ENCODE peak calls at places on chromosomes 7 and 10, in four cellular contexts. O is HepG2, V is GM12878, Q is K562. N is an unnamed sample.

GRCh38 chr10:49075743-49076142 is 39.6 kb downstream of the VSTM4 start:
- DNase-seq in O (no peak), V (no peak), Q (no peak), N (no peak)

GRCh38 chr7:128672927-128673517 is 930 bp downstream of the GARIN1A start:
- DNase-seq in O (no peak), V (no peak), Q (peak), N (peak)

GRCh38 chr7:141276031-141276430 is 202.2 kb downstream of the TMEM178B start:
- DNase-seq in O (no peak), V (no peak), Q (no peak), N (no peak)

GRCh38 chr7:81682873-81683272 is 87.0 kb downstream of the HGF start:
- DNase-seq in O (no peak), V (no peak), Q (no peak), N (no peak)

GRCh38 chr10:116190883-116191282 is 82.1 kb downstream of the GFRA1 start:
- DNase-seq in O (no peak), V (no peak), Q (no peak), N (no peak)

GRCh38 chr10:22537810-22538209 is 176.6 kb downstream of the PIP4K2A start:
- DNase-seq in O (no peak), V (no peak), Q (no peak), N (no peak)

GRCh38 chr10:6953131-6953834 is 373.2 kb upstream of the PRKCQ start:
- DNase-seq in O (no peak), V (no peak), Q (no peak), N (no peak)

GRCh38 chr7:36747969-36748574 is 23.8 kb upstream of the AOAH start:
- DNase-seq in O (no peak), V (no peak), Q (no peak), N (no peak)

GRCh38 chr10:61078542-61078941 is 134.6 kb upstream of the RHOBTB1 start:
- DNase-seq in O (no peak), V (no peak), Q (no peak), N (no peak)

GRCh38 chr10:102280397-102281015 is 35.2 kb downstream of the GBF1 start:
- DNase-seq in O (no peak), V (no peak), Q (no peak), N (no peak)

GRCh38 chr10:43262043-43262901 is 4.6 kb downstream of the RASGEF1A start:
- DNase-seq in O (no peak), V (no peak), Q (no peak), N (peak)

GRCh38 chr7:102313997-102314780 is 27.5 kb downstream of the SH2B2 start:
- DNase-seq in O (no peak), V (no peak), Q (no peak), N (no peak)

GRCh38 chr10:43304687-43305333 is 37.9 kb upstream of the RASGEF1A start:
- DNase-seq in O (no peak), V (no peak), Q (peak), N (peak)

GRCh38 chr10:101504438-101504837 is 83.6 kb downstream of the POLL start:
- DNase-seq in O (no peak), V (no peak), Q (no peak), N (no peak)

GRCh38 chr7:157508477-157508881 is 171.7 kb downstream of the DNAJB6 start:
- DNase-seq in O (no peak), V (no peak), Q (no peak), N (no peak)

GRCh38 chr7:135253851-135254815 is 20.5 kb downstream of the STRA8 start:
- DNase-seq in O (peak), V (no peak), Q (no peak), N (no peak)

DNA sequence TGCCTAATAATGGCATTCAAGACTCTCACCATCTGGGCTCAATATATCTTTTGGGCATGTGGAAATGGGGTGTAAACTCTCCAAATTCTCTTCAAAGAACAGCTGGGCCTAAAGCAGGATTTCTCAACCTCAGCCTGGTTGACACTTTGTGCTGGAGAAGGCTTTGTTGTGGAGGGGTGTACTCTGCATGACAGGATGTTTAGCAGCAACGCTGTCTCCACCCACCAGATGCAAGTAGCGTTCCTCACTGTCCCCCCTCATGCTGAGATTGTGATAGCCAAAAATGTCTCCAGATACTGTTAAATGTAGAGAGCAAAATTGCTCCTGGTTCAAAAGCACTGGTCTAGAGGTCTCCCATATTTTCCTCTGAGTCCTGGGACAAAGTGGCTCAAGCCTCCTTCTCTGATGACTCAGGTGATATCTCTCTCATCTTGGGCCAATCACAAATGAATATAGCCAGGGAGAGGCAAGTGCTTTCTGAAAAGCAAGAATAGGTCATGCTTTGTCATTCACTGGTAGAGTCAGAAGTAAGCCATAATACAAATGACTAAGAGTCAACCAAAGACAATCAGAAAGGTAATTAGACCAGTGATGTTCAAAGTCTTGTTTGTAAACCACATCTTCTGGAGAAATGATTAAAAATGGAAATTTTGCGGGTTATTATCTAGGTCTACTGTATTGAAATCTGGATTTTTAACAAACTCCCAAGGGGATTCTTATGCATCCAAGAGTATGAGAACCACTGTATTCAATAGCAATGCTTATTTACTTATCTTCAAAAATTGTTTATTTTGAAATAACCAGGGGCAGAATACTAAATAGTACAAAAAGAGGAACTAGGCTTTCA is 330.8 kb downstream of the PTEN start:
- DNase-seq in O (no peak), V (no peak), Q (no peak), N (no peak)
- TF ChIP-seq ATF2 in O (no peak), V (no peak), Q (no peak), N (no peak)

GRCh38 chr7:132404261-132404660 is 172.0 kb downstream of the PLXNA4 start:
- DNase-seq in O (no peak), V (no peak), Q (no peak), N (no peak)

GRCh38 chr7:132402096-132402495 is 174.2 kb downstream of the PLXNA4 start:
- DNase-seq in O (no peak), V (no peak), Q (no peak), N (no peak)

GRCh38 chr7:132402751-132403245 is 173.5 kb downstream of the PLXNA4 start:
- DNase-seq in O (no peak), V (no peak), Q (no peak), N (no peak)

GRCh38 chr7:132406039-132406438 is 170.2 kb downstream of the PLXNA4 start:
- DNase-seq in O (no peak), V (no peak), Q (no peak), N (no peak)

GRCh38 chr7:132403465-132404110 is 172.7 kb downstream of the PLXNA4 start:
- DNase-seq in O (no peak), V (no peak), Q (no peak), N (no peak)
- TF ChIP-seq ETV6 in O (no peak), V (no peak), Q (no peak), N (no peak)

DNA sequence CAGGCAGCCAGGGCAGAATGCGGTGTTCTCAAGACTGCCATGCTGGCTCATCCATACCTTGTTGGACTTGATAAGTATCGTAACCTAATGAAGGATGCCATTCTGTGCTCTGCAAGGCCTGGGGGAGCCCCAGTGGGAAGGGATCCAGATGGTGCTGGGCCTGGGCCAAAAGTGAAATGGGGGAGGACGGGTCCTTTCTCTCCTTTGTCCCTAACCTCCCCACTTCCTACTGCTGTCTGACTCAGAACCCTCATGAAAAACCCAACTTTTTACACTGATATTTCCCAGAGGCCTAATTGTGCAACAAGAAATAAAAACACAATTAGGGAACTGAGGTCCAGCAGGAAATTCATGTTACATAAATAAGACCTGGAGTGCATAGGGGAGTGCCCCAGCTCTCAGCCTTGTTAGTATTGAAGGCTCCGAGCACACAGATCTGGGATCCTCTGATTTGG is 193.7 kb upstream of the SVIL start:
- DNase-seq in O (no peak), V (no peak), Q (no peak), N (no peak)
- TF ChIP-seq ATF2 in O (no peak), V (no peak), Q (no peak), N (no peak)

GRCh38 chr10:86961481-86962091 is 3.2 kb downstream of the SNCG start:
- DNase-seq in O (no peak), V (no peak), Q (no peak), N (peak)

GRCh38 chr10:86958831-86959736 is 685 bp downstream of the SNCG start:
- DNase-seq in O (peak), V (no peak), Q (peak), N (no peak)

GRCh38 chr10:86959737-86960002 is 1.3 kb downstream of the SNCG start:
- DNase-seq in O (no peak), V (no peak), Q (no peak), N (no peak)

GRCh38 chr10:86960863-86961434 is 2.5 kb downstream of the SNCG start:
- DNase-seq in O (no peak), V (no peak), Q (no peak), N (peak)

DNA sequence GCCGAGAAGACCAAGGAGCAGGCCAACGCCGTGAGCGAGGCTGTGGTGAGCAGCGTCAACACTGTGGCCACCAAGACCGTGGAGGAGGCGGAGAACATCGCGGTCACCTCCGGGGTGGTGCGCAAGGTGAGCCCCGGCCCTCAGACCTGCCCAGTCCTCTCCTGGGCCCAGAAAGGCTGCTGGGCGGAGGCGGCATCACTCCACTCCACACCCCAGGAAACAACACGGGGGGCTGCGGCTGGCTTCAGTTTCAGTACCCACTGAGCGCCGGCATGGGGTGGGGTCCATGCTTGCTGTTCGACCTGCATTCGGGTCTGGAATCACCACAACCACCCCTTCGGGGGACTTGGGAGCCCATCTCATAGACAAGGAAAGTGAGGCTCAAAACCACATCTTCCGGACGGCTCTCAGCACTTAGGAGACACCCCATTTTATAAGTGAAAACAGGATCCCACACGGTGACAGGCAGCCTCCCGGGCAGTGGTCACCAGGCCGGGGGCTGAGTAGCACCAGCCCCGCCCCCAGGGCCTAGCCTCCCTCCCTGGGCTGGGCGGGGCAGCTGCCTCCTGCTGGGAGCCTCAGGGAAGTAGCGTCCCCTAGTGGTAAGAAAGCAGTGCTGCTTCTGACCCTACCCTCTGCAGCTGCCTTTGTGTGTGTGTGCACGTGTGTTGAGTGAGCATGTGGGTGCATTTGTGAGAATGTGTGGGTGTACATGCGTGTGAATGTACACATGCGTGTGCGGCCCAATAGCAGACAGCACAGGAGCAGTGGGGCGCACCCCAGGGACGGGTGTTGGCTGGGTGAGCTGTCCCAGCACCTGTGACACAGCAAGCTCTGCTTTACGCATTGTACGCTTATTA is 1.8 kb downstream of the SNCG start:
- DNase-seq in O (peak), V (peak), Q (peak), N (peak)
- TF ChIP-seq ETV6 in O (no peak), V (no peak), Q (no peak), N (no peak)

GRCh38 chr10:118439824-118440223 is 97.7 kb upstream of the FAM204A start:
- DNase-seq in O (no peak), V (no peak), Q (no peak), N (no peak)

GRCh38 chr10:118444016-118444415 is 101.9 kb upstream of the FAM204A start:
- DNase-seq in O (no peak), V (no peak), Q (no peak), N (no peak)

GRCh38 chr10:118436742-118437141 is 94.6 kb upstream of the FAM204A start:
- DNase-seq in O (no peak), V (no peak), Q (no peak), N (no peak)

GRCh38 chr10:118445535-118445934 is 103.4 kb upstream of the FAM204A start:
- DNase-seq in O (no peak), V (no peak), Q (no peak), N (no peak)

DNA sequence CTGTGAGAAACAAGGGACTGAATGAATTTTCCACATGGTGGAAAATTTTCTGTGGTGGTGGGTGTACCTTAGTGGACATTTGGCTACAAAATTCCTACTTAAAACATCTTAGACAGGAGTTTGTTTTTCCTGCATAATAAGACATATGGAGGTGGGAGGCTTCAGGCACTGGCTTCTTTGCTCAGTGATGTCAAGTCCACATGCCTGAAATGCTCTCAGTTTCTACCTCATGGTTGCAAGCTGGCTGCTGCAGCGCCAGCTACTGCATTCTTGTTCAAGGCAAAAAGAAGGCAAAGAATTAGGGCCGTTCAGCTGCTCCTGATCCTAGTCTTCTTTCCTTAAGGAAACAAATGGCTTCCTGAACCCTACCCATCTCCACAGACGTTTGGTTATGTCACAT is 99.9 kb upstream of the FAM204A start:
- DNase-seq in O (no peak), V (no peak), Q (no peak), N (no peak)
- TF ChIP-seq ATF2 in O (no peak), V (no peak), Q (no peak), N (no peak)

GRCh38 chr10:131982796-131983195 is 1.1 kb upstream of the BNIP3 start:
- DNase-seq in O (no peak), V (no peak), Q (no peak), N (no peak)

GRCh38 chr10:131981429-131982184 is at the start of gene BNIP3:
- DNase-seq in O (peak), V (peak), Q (peak), N (peak)

GRCh38 chr10:131980757-131981428 is 830 bp downstream of the BNIP3 start:
- DNase-seq in O (peak), V (no peak), Q (no peak), N (peak)

GRCh38 chr10:131983780-131984179 is 2.1 kb upstream of the BNIP3 start:
- DNase-seq in O (peak), V (no peak), Q (no peak), N (no peak)

DNA sequence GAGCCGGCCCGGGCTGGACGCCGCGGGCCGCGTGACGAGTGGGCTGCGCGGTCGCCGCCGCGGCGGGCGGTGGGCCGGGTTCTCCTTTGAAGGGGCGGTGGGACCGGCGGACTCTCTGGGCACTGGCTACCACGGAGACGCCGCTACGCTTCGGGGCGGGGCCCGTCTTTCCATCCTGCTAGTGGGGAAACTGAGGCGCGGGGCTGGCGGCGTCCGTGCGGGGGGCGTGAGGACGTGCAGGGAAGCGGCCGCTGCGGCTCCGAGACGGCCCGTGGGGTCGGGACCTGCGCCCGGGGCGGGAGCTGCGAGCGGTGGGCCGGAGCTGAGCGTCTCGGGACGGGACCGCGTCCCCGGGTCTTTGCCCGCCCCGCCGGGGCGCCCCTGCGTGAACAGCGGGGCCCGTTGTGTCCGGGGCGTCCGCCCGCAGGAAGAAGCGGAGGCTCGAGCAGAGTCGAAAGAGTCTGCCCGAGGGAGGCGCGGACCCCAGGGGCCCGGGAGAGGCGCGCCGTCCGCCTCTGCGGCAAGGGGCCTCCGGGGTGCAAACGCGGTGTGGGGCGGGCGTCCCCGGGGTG is 548 bp upstream of the BNIP3 start:
- DNase-seq in O (no peak), V (no peak), Q (no peak), N (no peak)
- TF ChIP-seq ETV6 in O (no peak), V (no peak), Q (no peak), N (no peak)

GRCh38 chr7:2494191-2495130 is 18.3 kb upstream of the GRIFIN start:
- DNase-seq in O (no peak), V (no peak), Q (no peak), N (no peak)

GRCh38 chr7:2495402-2496309 is 19.5 kb upstream of the GRIFIN start:
- DNase-seq in O (no peak), V (no peak), Q (no peak), N (no peak)

GRCh38 chr7:2492038-2492437 is 15.8 kb upstream of the GRIFIN start:
- DNase-seq in O (no peak), V (no peak), Q (no peak), N (no peak)

GRCh38 chr7:2490306-2490705 is 14.1 kb upstream of the GRIFIN start:
- DNase-seq in O (no peak), V (no peak), Q (no peak), N (no peak)

DNA sequence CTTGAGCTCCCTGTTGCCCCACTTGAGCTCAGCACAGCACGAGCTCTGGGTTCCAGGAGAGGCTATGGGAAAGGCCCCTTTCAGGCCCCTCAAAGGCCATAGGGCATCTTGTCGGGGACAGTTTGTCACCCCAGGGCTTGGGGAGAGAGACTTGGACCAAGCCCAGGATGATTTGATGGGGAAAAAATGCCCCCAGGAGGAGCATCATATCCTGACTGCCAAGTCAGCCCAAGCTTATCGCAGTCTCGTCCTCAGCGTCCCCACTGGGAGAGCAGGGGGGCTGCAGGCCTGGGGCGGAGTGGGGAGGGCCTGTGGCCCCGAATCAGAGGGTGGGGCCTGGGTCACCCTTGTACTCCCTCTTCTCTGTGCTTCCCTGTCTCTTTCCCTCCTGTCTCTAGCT is 17.0 kb upstream of the GRIFIN start:
- DNase-seq in O (no peak), V (no peak), Q (no peak), N (no peak)
- TF ChIP-seq ATF2 in O (no peak), V (no peak), Q (no peak), N (no peak)

DNA sequence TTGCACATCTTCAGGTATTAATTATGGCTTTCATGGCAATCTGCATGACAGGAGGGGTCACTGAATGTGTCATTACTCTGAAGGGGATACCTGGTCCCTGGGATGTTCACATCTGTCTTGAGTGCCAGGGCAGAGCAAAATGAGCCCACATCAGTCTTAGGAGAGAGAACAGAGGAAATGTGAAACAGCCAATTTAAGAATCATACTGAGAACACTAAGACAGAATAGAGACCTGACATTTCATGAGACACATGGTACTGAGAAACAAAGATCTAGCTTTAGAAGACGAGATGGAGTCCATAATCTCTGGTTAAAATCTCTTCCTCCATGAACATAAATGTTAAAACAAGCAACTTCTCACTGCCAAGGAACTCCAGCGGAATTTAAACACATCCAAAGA is 34.1 kb upstream of the FZD1 start:
- DNase-seq in O (no peak), V (no peak), Q (no peak), N (no peak)
- TF ChIP-seq ETV6 in O (no peak), V (no peak), Q (no peak), N (no peak)